ENCODE peak calls at places on chromosome 17, in six cellular contexts. One of them, this sample, is unnamed.

GRCh38 chr17:3905017-3905486 is 11.2 kb downstream of the P2RX1 start:
- DNase-seq in MM.1S: no peak
- DNase-seq in GM23248: no peak
- DNase-seq in GM23338: no peak
- DNase-seq in PC-9: no peak
- DNase-seq in neural progenitor cell: no peak
- DNase-seq in this sample: no peak

GRCh38 chr17:14903810-14904209 is 361.3 kb downstream of the PMP22 start:
- DNase-seq in GM23338: no peak
- DNase-seq in PC-9: no peak
- DNase-seq in MM.1S: no peak
- DNase-seq in neural progenitor cell: no peak
- DNase-seq in GM23248: peak; percentile 13
- DNase-seq in this sample: no peak

GRCh38 chr17:78924481-78925151 is 571 bp downstream of the TIMP2 start:
- DNase-seq in MM.1S: peak; percentile 30
- DNase-seq in PC-9: peak; percentile 27
- DNase-seq in neural progenitor cell: peak; percentile 79
- DNase-seq in GM23248: peak; percentile 67
- DNase-seq in GM23338: peak; percentile 81
- DNase-seq in this sample: peak; percentile 48

GRCh38 chr17:6596076-6596475 is 39.7 kb upstream of the PITPNM3 start:
- DNase-seq in GM23248: no peak
- DNase-seq in MM.1S: no peak
- DNase-seq in GM23338: no peak
- DNase-seq in PC-9: no peak
- DNase-seq in neural progenitor cell: no peak
- DNase-seq in this sample: no peak

GRCh38 chr17:64319531-64319930 is 56.5 kb upstream of the TEX2 start:
- DNase-seq in PC-9: no peak
- DNase-seq in neural progenitor cell: no peak
- DNase-seq in MM.1S: no peak
- DNase-seq in GM23338: no peak
- DNase-seq in GM23248: no peak
- DNase-seq in this sample: no peak

GRCh38 chr17:39828443-39828842 is 35.7 kb downstream of the IKZF3 start:
- DNase-seq in GM23248: no peak
- DNase-seq in PC-9: no peak
- DNase-seq in GM23338: no peak
- DNase-seq in MM.1S: no peak
- DNase-seq in neural progenitor cell: no peak
- DNase-seq in this sample: no peak

GRCh38 chr17:57767561-57767960 is 22.5 kb upstream of the CCDC182 start:
- DNase-seq in MM.1S: no peak
- DNase-seq in neural progenitor cell: no peak
- DNase-seq in GM23338: peak; percentile 70
- DNase-seq in GM23248: no peak
- DNase-seq in PC-9: no peak
- DNase-seq in this sample: no peak

GRCh38 chr17:30379303-30380105 is 777 bp downstream of the CPD start:
- DNase-seq in GM23248: peak; percentile 40
- DNase-seq in neural progenitor cell: peak; percentile 49
- DNase-seq in PC-9: no peak
- DNase-seq in MM.1S: peak; percentile 15
- DNase-seq in GM23338: peak; percentile 36
- DNase-seq in this sample: no peak

GRCh38 chr17:81398855-81399451 is 3.7 kb downstream of the BAHCC1 start:
- DNase-seq in GM23248: peak; percentile 67
- DNase-seq in PC-9: no peak
- DNase-seq in MM.1S: no peak
- DNase-seq in GM23338: no peak
- DNase-seq in neural progenitor cell: peak; percentile 55
- DNase-seq in this sample: peak; percentile 33

GRCh38 chr17:31480904-31481782 is 89.7 kb downstream of the RAB11FIP4 start:
- DNase-seq in neural progenitor cell: no peak
- DNase-seq in GM23248: no peak
- DNase-seq in MM.1S: no peak
- DNase-seq in PC-9: no peak
- DNase-seq in GM23338: no peak
- DNase-seq in this sample: no peak

GRCh38 chr17:77556408-77557068 is 402.0 kb upstream of the TNRC6C start:
- DNase-seq in GM23248: no peak
- DNase-seq in GM23338: no peak
- DNase-seq in PC-9: no peak
- DNase-seq in MM.1S: no peak
- DNase-seq in neural progenitor cell: peak; percentile 33
- DNase-seq in this sample: no peak

GRCh38 chr17:33802349-33803272 is 452.5 kb upstream of the CCL2 start:
- DNase-seq in neural progenitor cell: no peak
- DNase-seq in GM23248: no peak
- DNase-seq in MM.1S: no peak
- DNase-seq in GM23338: no peak
- DNase-seq in PC-9: no peak
- DNase-seq in this sample: no peak

GRCh38 chr17:45227101-45227591 is 5.5 kb downstream of the FMNL1 start:
- DNase-seq in GM23248: peak; percentile 52
- DNase-seq in PC-9: no peak
- DNase-seq in neural progenitor cell: no peak
- DNase-seq in MM.1S: peak; percentile 89
- DNase-seq in GM23338: no peak
- DNase-seq in this sample: no peak

GRCh38 chr17:34377078-34377823 is 14.2 kb upstream of the CCL1 start:
- DNase-seq in MM.1S: peak; percentile 83
- DNase-seq in neural progenitor cell: no peak
- DNase-seq in PC-9: no peak
- DNase-seq in GM23338: no peak
- DNase-seq in GM23248: no peak
- DNase-seq in this sample: no peak

GRCh38 chr17:56629450-56630187 is 36.1 kb downstream of the NOG start:
- DNase-seq in neural progenitor cell: peak; percentile 69
- DNase-seq in MM.1S: no peak
- DNase-seq in PC-9: no peak
- DNase-seq in GM23248: peak; percentile 59
- DNase-seq in GM23338: peak; percentile 83
- DNase-seq in this sample: peak; percentile 71

GRCh38 chr17:3691539-3692166 is 4.3 kb downstream of the P2RX5 start:
- DNase-seq in MM.1S: no peak
- DNase-seq in neural progenitor cell: no peak
- DNase-seq in GM23248: no peak
- DNase-seq in GM23338: peak; percentile 66
- DNase-seq in PC-9: no peak
- DNase-seq in this sample: no peak

GRCh38 chr17:1617620-1618174 is 10.9 kb downstream of the SLC43A2 start:
- DNase-seq in neural progenitor cell: no peak
- DNase-seq in GM23338: no peak
- DNase-seq in PC-9: peak; percentile 71
- DNase-seq in MM.1S: no peak
- DNase-seq in GM23248: peak; percentile 94
- DNase-seq in this sample: no peak

GRCh38 chr17:37650419-37651003 is 7.3 kb upstream of the DDX52 start:
- DNase-seq in GM23338: peak; percentile 66
- DNase-seq in neural progenitor cell: peak; percentile 74
- DNase-seq in PC-9: peak; percentile 19
- DNase-seq in MM.1S: peak; percentile 21
- DNase-seq in GM23248: peak; percentile 75
- DNase-seq in this sample: peak; percentile 46

GRCh38 chr17:37708616-37709212 is 36.1 kb downstream of the HNF1B start:
- DNase-seq in GM23338: no peak
- DNase-seq in neural progenitor cell: no peak
- DNase-seq in MM.1S: no peak
- DNase-seq in PC-9: peak; percentile 38
- DNase-seq in GM23248: peak; percentile 47
- DNase-seq in this sample: no peak

GRCh38 chr17:64094412-64094811 is 35.5 kb downstream of the ERN1 start:
- DNase-seq in PC-9: no peak
- DNase-seq in neural progenitor cell: no peak
- DNase-seq in MM.1S: no peak
- DNase-seq in GM23248: no peak
- DNase-seq in GM23338: no peak
- DNase-seq in this sample: no peak

GRCh38 chr17:62194401-62194800 is 129.3 kb upstream of the MED13 start:
- DNase-seq in neural progenitor cell: no peak
- DNase-seq in GM23338: no peak
- DNase-seq in MM.1S: no peak
- DNase-seq in GM23248: no peak
- DNase-seq in PC-9: no peak
- DNase-seq in this sample: no peak

DNA sequence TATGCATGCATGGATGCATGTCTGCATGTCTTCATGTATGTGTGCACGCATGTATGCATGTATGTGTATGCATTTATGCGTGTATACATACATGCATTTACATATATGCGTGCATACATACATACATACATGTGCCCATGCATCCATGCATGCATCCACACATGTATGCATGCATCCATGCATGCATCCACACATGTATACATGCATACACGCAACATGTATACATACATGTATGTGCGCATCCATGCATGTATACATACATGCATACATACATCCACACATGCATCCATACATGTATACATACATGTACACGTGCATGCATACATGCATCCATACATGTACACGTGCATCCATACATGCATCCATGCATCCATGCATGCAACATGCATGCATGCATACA is 29.8 kb upstream of the DLX3 start:
- DNase-seq in GM23338: no peak
- DNase-seq in MM.1S: no peak
- DNase-seq in GM23248: no peak
- DNase-seq in neural progenitor cell: no peak
- DNase-seq in PC-9: no peak
- DNase-seq in this sample: no peak
- H3F3A ChIP-seq in GM23338: peaks cover 17% of the 10 kb centered on the region
- H3F3A ChIP-seq in MM.1S: peaks cover 14% of the 10 kb centered on the region
- H3F3A ChIP-seq in GM23248: peaks cover 14% of the 10 kb centered on the region
- H3F3A ChIP-seq in neural progenitor cell: peaks cover 47% of the 10 kb centered on the region
- H3F3A ChIP-seq in PC-9: peaks cover 66% of the 10 kb centered on the region
- H3F3A ChIP-seq in this sample: peaks cover 16% of the 10 kb centered on the region

GRCh38 chr17:41735744-41736143 is 1.3 kb upstream of the HAP1 start:
- DNase-seq in PC-9: no peak
- DNase-seq in neural progenitor cell: no peak
- DNase-seq in MM.1S: no peak
- DNase-seq in GM23338: no peak
- DNase-seq in GM23248: no peak
- DNase-seq in this sample: no peak

GRCh38 chr17:41731836-41732235 is 2.6 kb downstream of the HAP1 start:
- DNase-seq in GM23248: no peak
- DNase-seq in neural progenitor cell: no peak
- DNase-seq in GM23338: no peak
- DNase-seq in PC-9: no peak
- DNase-seq in MM.1S: no peak
- DNase-seq in this sample: no peak

GRCh38 chr17:41734139-41734948 is at the start of gene HAP1:
- DNase-seq in GM23338: peak; percentile 76
- DNase-seq in PC-9: peak; percentile 48
- DNase-seq in GM23248: peak; percentile 40
- DNase-seq in neural progenitor cell: peak; percentile 79
- DNase-seq in MM.1S: peak; percentile 39
- DNase-seq in this sample: peak; percentile 50

GRCh38 chr17:41734949-41735313 is 488 bp upstream of the HAP1 start:
- DNase-seq in PC-9: no peak
- DNase-seq in GM23338: peak; percentile 75
- DNase-seq in GM23248: peak; percentile 41
- DNase-seq in neural progenitor cell: peak; percentile 71
- DNase-seq in MM.1S: peak; percentile 39
- DNase-seq in this sample: no peak

GRCh38 chr17:41733348-41734138 is 900 bp downstream of the HAP1 start:
- DNase-seq in PC-9: no peak
- DNase-seq in GM23338: no peak
- DNase-seq in neural progenitor cell: peak; percentile 53
- DNase-seq in MM.1S: no peak
- DNase-seq in GM23248: no peak
- DNase-seq in this sample: no peak
- TF ChIP-seq EZH2 in PC-9: no peak
- TF ChIP-seq EZH2 in GM23338: peak; percentile 54
- TF ChIP-seq EZH2 in neural progenitor cell: peak; percentile 78
- TF ChIP-seq EZH2 in MM.1S: no peak
- TF ChIP-seq EZH2 in GM23248: no peak
- TF ChIP-seq EZH2 in this sample: no peak

DNA sequence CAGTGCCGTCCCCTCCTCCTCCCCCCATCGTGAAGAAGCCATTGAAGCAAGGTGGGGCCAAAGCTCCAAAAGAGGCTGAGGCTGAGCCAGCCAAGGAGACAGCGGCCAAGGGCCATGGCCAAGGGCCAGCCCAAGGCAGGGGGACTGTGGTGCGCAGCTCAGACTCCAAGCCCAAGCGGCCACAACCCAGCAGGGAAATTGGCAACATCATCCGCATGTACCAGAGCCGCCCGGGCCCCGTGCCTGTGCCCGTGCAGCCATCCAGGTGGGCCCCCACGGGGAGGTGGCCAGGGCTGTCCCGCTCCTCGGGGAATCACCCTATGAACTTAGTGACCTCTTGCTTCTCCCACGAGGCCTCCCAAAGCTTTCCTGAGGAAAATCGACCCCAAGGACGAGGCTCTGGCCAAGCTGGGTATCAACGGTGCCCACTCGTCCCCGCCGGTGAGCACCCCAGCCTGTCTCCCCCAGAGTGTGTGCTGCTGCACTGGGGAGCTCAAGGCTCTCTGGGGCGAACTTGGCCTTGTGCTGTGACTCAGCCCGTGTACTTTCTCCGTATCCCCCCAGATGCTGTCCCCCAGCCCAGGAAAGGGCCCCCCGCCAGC is 16.6 kb upstream of the SMIM5 start:
- DNase-seq in GM23248: no peak
- DNase-seq in MM.1S: no peak
- DNase-seq in neural progenitor cell: no peak
- DNase-seq in PC-9: no peak
- DNase-seq in GM23338: no peak
- DNase-seq in this sample: no peak
- H3K27me3 ChIP-seq in GM23248: no peaks in the 10 kb centered on the region
- H3K27me3 ChIP-seq in MM.1S: peaks cover 97% of the 10 kb centered on the region
- H3K27me3 ChIP-seq in neural progenitor cell: no peaks in the 10 kb centered on the region
- H3K27me3 ChIP-seq in PC-9: no peaks in the 10 kb centered on the region
- H3K27me3 ChIP-seq in GM23338: no peaks in the 10 kb centered on the region
- H3K27me3 ChIP-seq in this sample: no peaks in the 10 kb centered on the region

DNA sequence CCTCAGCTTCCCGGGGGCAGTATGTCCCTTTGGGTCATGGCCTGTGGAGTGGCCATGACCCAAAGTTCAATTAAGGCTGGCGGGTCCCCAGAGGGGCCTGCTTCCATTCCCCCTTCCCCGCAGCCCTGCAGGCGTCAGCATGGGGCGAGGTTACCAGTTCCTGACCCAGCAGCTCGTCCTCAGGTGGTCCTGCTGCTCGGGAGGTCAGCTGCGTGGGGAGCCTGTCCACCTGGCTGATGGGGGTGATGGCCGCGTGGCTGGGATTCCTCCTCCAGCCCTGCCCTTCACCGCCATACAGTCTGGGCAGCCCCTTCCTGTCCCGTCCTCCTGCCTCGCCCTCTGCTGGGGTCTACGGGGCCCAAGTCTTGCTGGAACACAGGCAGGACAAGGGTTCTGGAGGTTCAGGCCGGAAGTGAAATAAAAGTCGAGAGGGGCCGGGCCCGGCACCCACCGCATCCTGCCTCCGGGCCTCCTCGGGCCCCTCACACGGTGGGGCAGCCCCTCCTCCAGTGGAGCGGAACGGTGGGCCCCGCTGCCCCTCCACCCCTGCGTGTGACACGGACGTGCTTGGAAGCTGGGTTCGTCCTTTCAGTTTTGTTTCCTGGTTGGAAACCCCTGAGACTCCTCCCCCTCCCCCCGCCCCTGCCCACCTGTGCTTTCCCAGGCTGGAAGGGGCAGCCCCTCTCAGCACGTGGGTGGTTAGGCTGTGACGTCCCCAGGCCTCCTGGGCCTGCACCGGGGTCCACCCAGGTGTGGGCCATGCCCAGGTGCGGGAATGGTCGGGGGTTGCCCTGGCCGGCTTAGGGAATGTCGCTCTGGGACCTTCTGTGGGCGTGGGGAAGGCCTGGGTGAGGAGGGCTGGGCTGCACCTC is 6.8 kb downstream of the UBALD2 start:
- DNase-seq in MM.1S: no peak
- DNase-seq in PC-9: no peak
- DNase-seq in GM23338: peak; percentile 70
- DNase-seq in GM23248: no peak
- DNase-seq in neural progenitor cell: no peak
- DNase-seq in this sample: no peak
- H3F3A ChIP-seq in MM.1S: peaks cover 57% of the 10 kb centered on the region
- H3F3A ChIP-seq in PC-9: peaks cover 13% of the 10 kb centered on the region
- H3F3A ChIP-seq in GM23338: peaks cover 3% of the 10 kb centered on the region
- H3F3A ChIP-seq in GM23248: no peaks in the 10 kb centered on the region
- H3F3A ChIP-seq in neural progenitor cell: peaks cover 10% of the 10 kb centered on the region
- H3F3A ChIP-seq in this sample: no peaks in the 10 kb centered on the region